ENCODE peak calls at places on chromosomes 6 and 20, in six cellular contexts. I is mesothelial cell of epicardium, C is astrocyte of the spinal cord, Q is fibroblast of mammary gland, V is IMR-90, J is hepatocyte. Z is an unnamed sample.

GRCh38 chr20:12112089-12112474 is 194.4 kb downstream of the BTBD3 start:
- DNase-seq in I (no peak), C (no peak), Q (no peak), V (no peak), J (no peak), Z (no peak)

GRCh38 chr6:100633096-100633766 is 168.5 kb upstream of the SIM1 start:
- DNase-seq in I (no peak), C (peak), Q (peak), V (peak), J (peak), Z (no peak)

GRCh38 chr6:90203672-90204071 is 93.0 kb downstream of the BACH2 start:
- DNase-seq in I (no peak), C (no peak), Q (no peak), V (no peak), J (no peak), Z (no peak)

GRCh38 chr6:109867009-109867969 is 110.8 kb upstream of the GPR6 start:
- DNase-seq in I (no peak), C (no peak), Q (peak), V (peak), J (peak), Z (no peak)

GRCh38 chr6:15299430-15300131 is 53.7 kb downstream of the JARID2 start:
- DNase-seq in I (no peak), C (no peak), Q (no peak), V (peak), J (peak), Z (peak)

GRCh38 chr20:5970381-5970780 is 19.9 kb downstream of the MCM8 start:
- DNase-seq in I (no peak), C (no peak), Q (no peak), V (no peak), J (no peak), Z (no peak)

GRCh38 chr6:108758884-108759283 is 89.3 kb upstream of the ARMC2 start:
- DNase-seq in I (no peak), C (no peak), Q (no peak), V (no peak), J (no peak), Z (no peak)

GRCh38 chr20:35680464-35681183 is 15.9 kb upstream of the CPNE1 start:
- DNase-seq in I (no peak), C (no peak), Q (no peak), V (no peak), J (no peak), Z (no peak)

GRCh38 chr20:17676942-17677341 is 5.1 kb downstream of the RRBP1 start:
- DNase-seq in I (no peak), C (no peak), Q (peak), V (peak), J (no peak), Z (no peak)

GRCh38 chr6:148750826-148751225 is 4.0 kb downstream of the UST start:
- DNase-seq in I (no peak), C (peak), Q (peak), V (peak), J (no peak), Z (no peak)

GRCh38 chr6:33118525-33119123 is 42.8 kb downstream of the HLA-DPB1 start:
- DNase-seq in I (no peak), C (peak), Q (peak), V (peak), J (peak), Z (no peak)

GRCh38 chr6:2666906-2667575 is 83.7 kb downstream of the MYLK4 start:
- DNase-seq in I (no peak), C (no peak), Q (no peak), V (no peak), J (no peak), Z (no peak)

GRCh38 chr6:70396796-70397729 is 16.2 kb upstream of the FAM135A start:
- DNase-seq in I (no peak), C (no peak), Q (no peak), V (no peak), J (no peak), Z (no peak)

GRCh38 chr6:51972659-51973058 is 114.8 kb downstream of the PKHD1 start:
- DNase-seq in I (no peak), C (no peak), Q (no peak), V (no peak), J (no peak), Z (no peak)

GRCh38 chr20:45833883-45834796 is 541 bp downstream of the SNX21 start:
- DNase-seq in I (peak), C (peak), Q (peak), V (peak), J (peak), Z (peak)

GRCh38 chr20:51910202-51911050 is 108.1 kb upstream of the SALL4 start:
- DNase-seq in I (peak), C (peak), Q (no peak), V (peak), J (peak), Z (no peak)

GRCh38 chr6:160102956-160103824 is 18.4 kb upstream of the SLC22A1 start:
- DNase-seq in I (no peak), C (no peak), Q (peak), V (peak), J (no peak), Z (peak)

GRCh38 chr6:168920289-168920688 is 333.4 kb downstream of the THBS2 start:
- DNase-seq in I (no peak), C (no peak), Q (no peak), V (no peak), J (peak), Z (no peak)

GRCh38 chr6:35425284-35425683 is 26.9 kb upstream of the FANCE start:
- DNase-seq in I (no peak), C (peak), Q (peak), V (peak), J (no peak), Z (no peak)

GRCh38 chr6:136582702-136583471 is 32.7 kb upstream of the MAP7 start:
- DNase-seq in I (no peak), C (peak), Q (peak), V (peak), J (peak), Z (no peak)

GRCh38 chr20:50628853-50629674 is 62.3 kb downstream of the RIPOR3 start:
- DNase-seq in I (no peak), C (no peak), Q (no peak), V (no peak), J (no peak), Z (no peak)

GRCh38 chr6:128397996-128398395 is 122.4 kb downstream of the PTPRK start:
- DNase-seq in I (no peak), C (no peak), Q (peak), V (no peak), J (no peak), Z (no peak)

GRCh38 chr6:111027219-111027618 is 45.4 kb downstream of the RPF2 start:
- DNase-seq in I (no peak), C (no peak), Q (no peak), V (no peak), J (no peak), Z (no peak)

GRCh38 chr6:147043994-147044477 is 160.2 kb upstream of the STXBP5 start:
- DNase-seq in I (no peak), C (peak), Q (peak), V (peak), J (no peak), Z (no peak)

GRCh38 chr6:42901538-42901957 is 14.3 kb upstream of the PTCRA start:
- DNase-seq in I (peak), C (peak), Q (peak), V (peak), J (peak), Z (peak)

GRCh38 chr6:104566411-104566810 is 293.3 kb downstream of the HACE1 start:
- DNase-seq in I (no peak), C (peak), Q (peak), V (no peak), J (no peak), Z (no peak)

GRCh38 chr20:35625584-35626385 is 10.2 kb downstream of the SPAG4 start:
- DNase-seq in I (no peak), C (no peak), Q (no peak), V (no peak), J (no peak), Z (no peak)

GRCh38 chr6:17714879-17715860 is 8.4 kb upstream of the NUP153 start:
- DNase-seq in I (no peak), C (peak), Q (peak), V (peak), J (peak), Z (peak)

GRCh38 chr6:169205176-169206160 is 48.2 kb downstream of the THBS2 start:
- DNase-seq in I (no peak), C (peak), Q (peak), V (peak), J (no peak), Z (no peak)

GRCh38 chr20:23048283-23049200 is 930 bp downstream of the THBD start:
- DNase-seq in I (peak), C (no peak), Q (peak), V (peak), J (peak), Z (peak)

GRCh38 chr6:63347599-63347998 is 27.8 kb upstream of the LGSN start:
- DNase-seq in I (no peak), C (peak), Q (peak), V (peak), J (peak), Z (no peak)

GRCh38 chr6:11851405-11851804 is 72.8 kb upstream of the ADTRP start:
- DNase-seq in I (no peak), C (peak), Q (peak), V (peak), J (no peak), Z (no peak)

GRCh38 chr6:7086488-7086887 is 21.3 kb upstream of the RREB1 start:
- DNase-seq in I (no peak), C (peak), Q (peak), V (peak), J (no peak), Z (peak)

GRCh38 chr6:7088076-7088742 is 19.6 kb upstream of the RREB1 start:
- DNase-seq in I (no peak), C (no peak), Q (no peak), V (no peak), J (no peak), Z (peak)

GRCh38 chr6:7087491-7087979 is 20.2 kb upstream of the RREB1 start:
- DNase-seq in I (no peak), C (no peak), Q (no peak), V (no peak), J (peak), Z (peak)

GRCh38 chr6:7085911-7086310 is 21.9 kb upstream of the RREB1 start:
- DNase-seq in I (no peak), C (no peak), Q (peak), V (no peak), J (no peak), Z (peak)

GRCh38 chr6:7087066-7087465 is 20.7 kb upstream of the RREB1 start:
- DNase-seq in I (no peak), C (peak), Q (peak), V (peak), J (no peak), Z (no peak)
- TF ChIP-seq CTCF in I (no peak), C (peak), Q (peak), V (peak), J (no peak), Z (no peak)

GRCh38 chr20:4046311-4046924 is 31.1 kb upstream of the RNF24 start:
- DNase-seq in I (no peak), C (no peak), Q (no peak), V (no peak), J (no peak), Z (no peak)
- TF ChIP-seq CTCF in I (no peak), C (no peak), Q (no peak), V (no peak), J (no peak), Z (no peak)

GRCh38 chr6:13846841-13847240 is 32.5 kb upstream of the MCUR1 start:
- DNase-seq in I (no peak), C (no peak), Q (no peak), V (no peak), J (no peak), Z (no peak)
- TF ChIP-seq CTCF in I (no peak), C (peak), Q (no peak), V (no peak), J (no peak), Z (no peak)

DNA sequence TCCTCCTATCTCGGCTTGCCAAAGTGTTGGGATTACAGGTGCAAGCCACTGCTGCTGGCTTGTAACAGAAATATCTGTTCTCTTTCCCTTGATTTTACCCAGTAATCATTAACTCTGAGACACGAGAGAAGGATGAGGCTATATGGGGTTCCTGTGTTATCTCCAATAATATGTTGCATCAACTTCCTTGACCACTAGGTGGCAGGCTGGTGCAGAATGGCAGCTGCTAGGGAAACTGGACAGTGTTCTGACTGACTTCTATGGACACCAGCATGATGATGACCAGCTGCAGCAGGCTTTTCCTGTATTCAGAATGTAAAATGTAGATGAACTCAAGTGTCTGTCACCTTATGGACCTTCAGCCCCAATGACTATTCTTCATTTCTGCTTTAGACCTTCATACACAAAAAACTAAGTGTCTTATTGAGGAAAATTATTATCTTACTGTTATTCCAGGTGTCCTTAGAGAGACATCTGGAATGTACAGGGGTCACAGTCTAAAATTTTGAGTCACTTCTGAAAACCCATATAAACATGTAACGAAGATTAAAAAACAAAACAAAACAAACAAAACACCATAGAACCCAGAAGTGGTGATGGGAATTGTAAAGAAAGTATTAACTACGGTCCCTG is 20.4 kb upstream of the CD109 start:
- DNase-seq in I (peak), C (peak), Q (peak), V (peak), J (peak), Z (peak)
- TF ChIP-seq CTCF in I (peak), C (peak), Q (peak), V (peak), J (peak), Z (peak)

GRCh38 chr20:34558320-34559202 is at the start of gene MAP1LC3A:
- DNase-seq in I (peak), C (peak), Q (peak), V (peak), J (peak), Z (peak)
- TF ChIP-seq CTCF in I (no peak), C (no peak), Q (no peak), V (no peak), J (no peak), Z (no peak)

DNA sequence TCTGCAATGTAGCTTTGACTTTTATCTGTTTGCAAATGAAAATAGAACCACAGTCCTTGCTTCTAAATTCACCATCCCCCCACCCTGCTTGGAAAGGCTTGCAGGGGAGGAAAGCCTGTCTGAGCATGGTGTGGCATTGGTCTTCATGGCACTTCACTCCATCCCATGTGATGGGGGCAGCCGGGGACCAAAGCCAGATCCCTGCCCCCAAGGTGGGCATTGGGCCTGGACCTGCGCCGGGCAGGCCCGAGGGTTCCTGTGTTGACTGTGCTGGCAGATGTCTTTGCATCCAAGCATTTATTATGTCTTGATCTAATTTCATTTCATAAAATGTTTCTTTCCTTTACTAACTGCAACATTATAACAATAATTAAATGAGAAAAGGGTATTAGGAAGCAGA is 120.0 kb downstream of the SYNDIG1 start:
- DNase-seq in I (peak), C (no peak), Q (no peak), V (no peak), J (no peak), Z (no peak)
- TF ChIP-seq CTCF in I (no peak), C (no peak), Q (no peak), V (no peak), J (no peak), Z (no peak)

GRCh38 chr6:53174996-53175395 is 26.4 kb upstream of the GCM1 start:
- DNase-seq in I (no peak), C (no peak), Q (no peak), V (no peak), J (no peak), Z (no peak)

GRCh38 chr6:53180678-53181077 is 32.0 kb upstream of the GCM1 start:
- DNase-seq in I (no peak), C (no peak), Q (no peak), V (no peak), J (no peak), Z (no peak)

GRCh38 chr6:53179961-53180651 is 31.5 kb upstream of the GCM1 start:
- DNase-seq in I (no peak), C (peak), Q (peak), V (peak), J (peak), Z (peak)

GRCh38 chr6:53178837-53179432 is 30.3 kb upstream of the GCM1 start:
- DNase-seq in I (no peak), C (no peak), Q (no peak), V (no peak), J (no peak), Z (no peak)
- TF ChIP-seq CTCF in I (no peak), C (no peak), Q (no peak), V (no peak), J (no peak), Z (no peak)

GRCh38 chr6:140669321-140669720 is 1294.9 kb upstream of the CITED2 start:
- DNase-seq in I (no peak), C (peak), Q (no peak), V (peak), J (no peak), Z (no peak)

GRCh38 chr6:140670013-140670412 is 1295.6 kb upstream of the CITED2 start:
- DNase-seq in I (no peak), C (peak), Q (peak), V (peak), J (no peak), Z (no peak)

DNA sequence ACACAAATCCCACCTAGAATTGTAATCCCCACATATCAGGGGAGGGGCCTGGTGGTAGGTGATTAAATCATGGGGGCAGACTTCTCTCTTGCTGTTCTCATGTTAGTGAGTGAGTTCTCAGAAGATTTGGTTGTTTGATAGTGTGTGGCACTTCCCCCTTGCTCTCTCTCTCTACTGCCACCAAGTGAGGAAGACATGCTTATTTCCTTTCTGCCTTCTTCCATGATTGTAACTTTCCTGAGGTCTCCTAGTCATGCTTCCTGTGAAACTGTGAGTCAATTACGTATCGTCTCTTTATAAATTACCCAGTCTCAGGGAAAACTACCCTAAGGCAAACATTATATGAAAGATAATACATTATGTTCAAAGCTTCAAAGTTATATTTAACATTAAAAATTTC is 1297.5 kb upstream of the CITED2 start:
- DNase-seq in I (no peak), C (no peak), Q (peak), V (no peak), J (no peak), Z (no peak)
- TF ChIP-seq CTCF in I (no peak), C (no peak), Q (peak), V (no peak), J (no peak), Z (no peak)

GRCh38 chr6:5213851-5214507 is 46.8 kb downstream of the LYRM4 start:
- DNase-seq in I (no peak), C (peak), Q (peak), V (peak), J (no peak), Z (no peak)
- TF ChIP-seq CTCF in I (no peak), C (peak), Q (peak), V (peak), J (peak), Z (no peak)